ENCODE peak calls at places on chromosomes 11 and 22, in four cellular contexts. Q is A673, H is IMR-90, R is epithelial cell of esophagus. A is an unnamed sample.

GRCh38 chr11:44046202-44046601 is 1.6 kb upstream of the ACCSL start:
- DNase-seq in Q (no peak), H (no peak), R (no peak), A (no peak)

GRCh38 chr11:63670077-63670737 is 969 bp downstream of the ATL3 start:
- DNase-seq in Q (peak), H (peak), R (peak), A (no peak)

GRCh38 chr22:45917146-45917545 is 59.8 kb downstream of the WNT7B start:
- DNase-seq in Q (no peak), H (no peak), R (no peak), A (no peak)

GRCh38 chr11:22454461-22454860 is 116.3 kb downstream of the SLC17A6 start:
- DNase-seq in Q (no peak), H (peak), R (no peak), A (no peak)

GRCh38 chr22:29780781-29781676 is 13.9 kb downstream of the UQCR10 start:
- DNase-seq in Q (peak), H (peak), R (peak), A (no peak)

GRCh38 chr11:92848578-92848977 is 120.9 kb upstream of the MTNR1B start:
- DNase-seq in Q (no peak), H (no peak), R (peak), A (no peak)

GRCh38 chr11:109209572-109209971 is 212.4 kb upstream of the C11orf87 start:
- DNase-seq in Q (no peak), H (no peak), R (no peak), A (no peak)

GRCh38 chr11:10380921-10381320 is 74.1 kb upstream of the AMPD3 start:
- DNase-seq in Q (no peak), H (no peak), R (no peak), A (no peak)

GRCh38 chr22:40001800-40002577 is 7.2 kb downstream of the FAM83F start:
- DNase-seq in Q (no peak), H (no peak), R (no peak), A (no peak)

GRCh38 chr11:58813693-58814092 is 30.8 kb downstream of the GLYATL2 start:
- DNase-seq in Q (no peak), H (no peak), R (no peak), A (no peak)

GRCh38 chr22:16964366-16964765 is 43.7 kb downstream of the GAB4 start:
- DNase-seq in Q (no peak), H (no peak), R (no peak), A (no peak)

DNA sequence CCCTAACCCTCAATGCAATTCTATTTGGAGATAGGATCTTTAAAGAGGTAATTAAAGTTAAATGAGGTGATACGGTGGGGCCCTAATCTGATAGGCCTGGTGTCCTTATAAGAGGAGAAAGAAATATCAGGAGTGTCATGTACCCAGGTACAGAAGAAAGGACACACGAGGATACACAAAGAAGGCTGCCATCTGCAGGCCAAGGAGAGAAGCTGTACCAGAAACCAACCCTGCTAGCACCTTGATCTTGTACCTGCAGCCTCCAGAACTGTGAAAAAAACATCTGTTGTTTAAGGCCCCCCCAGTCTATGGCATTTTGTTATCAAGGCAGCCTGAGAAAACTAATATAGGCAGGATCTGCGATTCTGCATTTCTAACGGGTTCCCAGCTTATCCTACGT is 44.2 kb downstream of the FBXO7 start:
- DNase-seq in Q (no peak), H (no peak), R (peak), A (no peak)
- TF ChIP-seq CTCF in Q (peak), H (no peak), R (no peak), A (no peak)

GRCh38 chr11:65968600-65969482 is 7.3 kb downstream of the SART1 start:
- DNase-seq in Q (no peak), H (no peak), R (peak), A (no peak)
- TF ChIP-seq CTCF in Q (no peak), H (no peak), R (peak), A (no peak)

GRCh38 chr11:65069217-65069616 is 10.9 kb upstream of the NAALADL1 start:
- DNase-seq in Q (no peak), H (peak), R (peak), A (no peak)

GRCh38 chr11:65066805-65067291 is 8.5 kb upstream of the NAALADL1 start:
- DNase-seq in Q (no peak), H (no peak), R (no peak), A (no peak)

GRCh38 chr11:65072631-65072966 is 11.2 kb downstream of the CDCA5 start:
- DNase-seq in Q (no peak), H (no peak), R (no peak), A (no peak)

GRCh38 chr11:65067446-65067845 is 9.1 kb upstream of the NAALADL1 start:
- DNase-seq in Q (no peak), H (no peak), R (no peak), A (no peak)

DNA sequence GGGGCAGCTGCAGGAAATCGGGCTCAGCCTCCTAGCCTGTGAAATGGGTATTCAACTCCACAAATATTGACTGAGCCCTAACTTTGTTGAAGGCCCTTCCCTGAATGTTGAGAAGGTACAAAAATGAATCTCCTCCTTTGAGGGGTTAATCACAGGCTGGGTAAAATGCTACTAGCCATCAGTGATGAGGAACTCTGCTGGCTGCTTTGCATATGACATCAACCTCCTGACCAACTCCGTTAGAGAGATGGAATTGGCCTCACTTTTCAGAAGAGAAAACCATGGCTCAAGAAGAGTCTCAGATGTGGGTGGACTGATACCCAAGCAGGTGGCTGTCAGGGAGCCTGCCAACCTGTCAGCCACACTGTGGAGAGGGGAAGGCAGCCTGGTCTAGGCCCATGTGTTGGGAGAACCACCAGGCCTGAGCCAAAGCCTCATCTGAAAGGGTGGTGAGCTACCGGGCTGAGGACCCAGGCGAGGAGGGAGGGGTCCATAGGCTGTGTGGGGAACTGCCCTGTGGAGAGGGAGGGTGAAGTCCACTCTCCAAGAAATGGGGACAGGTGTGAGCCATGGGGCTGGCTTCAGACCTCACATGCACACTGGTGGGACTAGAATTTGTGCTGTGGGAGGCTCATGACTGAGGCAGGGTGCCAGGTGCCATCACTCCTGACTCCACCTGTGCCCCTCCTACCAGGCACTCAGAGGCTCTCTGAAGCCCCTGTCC is 11.8 kb downstream of the CDCA5 start:
- DNase-seq in Q (no peak), H (no peak), R (no peak), A (no peak)
- TF ChIP-seq CTCF in Q (no peak), H (no peak), R (no peak), A (no peak)

GRCh38 chr11:107757661-107758060 is 45.8 kb upstream of the SLN start:
- DNase-seq in Q (peak), H (no peak), R (no peak), A (no peak)
- TF ChIP-seq CTCF in Q (peak), H (no peak), R (peak), A (no peak)

GRCh38 chr11:6414874-6415328 is 4.0 kb downstream of the APBB1 start:
- DNase-seq in Q (no peak), H (no peak), R (no peak), A (no peak)

GRCh38 chr11:6420677-6421076 is 1.8 kb upstream of the APBB1 start:
- DNase-seq in Q (no peak), H (no peak), R (no peak), A (no peak)

GRCh38 chr11:6413791-6414231 is 5.1 kb downstream of the APBB1 start:
- DNase-seq in Q (no peak), H (no peak), R (no peak), A (no peak)

GRCh38 chr11:6418199-6418957 is 516 bp downstream of the APBB1 start:
- DNase-seq in Q (no peak), H (no peak), R (no peak), A (peak)

GRCh38 chr11:6418958-6419611 is at the start of gene APBB1:
- DNase-seq in Q (peak), H (peak), R (peak), A (peak)
- TF ChIP-seq CTCF in Q (no peak), H (peak), R (no peak), A (no peak)

GRCh38 chr11:130369713-130370112 is 55.0 kb upstream of the ZBTB44 start:
- DNase-seq in Q (no peak), H (no peak), R (no peak), A (no peak)

GRCh38 chr11:130369141-130369691 is 54.5 kb upstream of the ZBTB44 start:
- DNase-seq in Q (no peak), H (no peak), R (no peak), A (peak)

GRCh38 chr11:130371004-130371590 is 56.4 kb upstream of the ZBTB44 start:
- DNase-seq in Q (no peak), H (no peak), R (peak), A (no peak)
- TF ChIP-seq CTCF in Q (no peak), H (no peak), R (peak), A (no peak)

A was measured in nephron progenitor cell.